ENCODE peak calls at places on chromosome 21, in six cellular contexts. One of them, this sample, is unnamed.

GRCh38 chr21:46509760-46510159 is 51.1 kb downstream of the DIP2A start:
- DNase-seq in testis: no peak
- DNase-seq in A549: peak
- DNase-seq in suprapubic skin: no peak
- DNase-seq in right lobe of liver: peak
- DNase-seq in Peyer's patch: peak
- DNase-seq in this sample: no peak

GRCh38 chr21:31030367-31031106 is 7.7 kb downstream of the KRTAP19-8 start:
- DNase-seq in testis: no peak
- DNase-seq in A549: no peak
- DNase-seq in suprapubic skin: no peak
- DNase-seq in right lobe of liver: no peak
- DNase-seq in Peyer's patch: no peak
- DNase-seq in this sample: no peak

GRCh38 chr21:41956926-41957729 is 3.3 kb upstream of the C2CD2 start:
- DNase-seq in testis: no peak
- DNase-seq in A549: no peak
- DNase-seq in suprapubic skin: peak
- DNase-seq in right lobe of liver: no peak
- DNase-seq in Peyer's patch: peak
- DNase-seq in this sample: no peak

GRCh38 chr21:35179990-35180557 is 131.0 kb upstream of the RUNX1 start:
- DNase-seq in testis: no peak
- DNase-seq in A549: no peak
- DNase-seq in suprapubic skin: no peak
- DNase-seq in right lobe of liver: no peak
- DNase-seq in Peyer's patch: no peak
- DNase-seq in this sample: no peak

GRCh38 chr21:32138658-32139057 is 140.2 kb downstream of the MIS18A start:
- DNase-seq in testis: no peak
- DNase-seq in A549: no peak
- DNase-seq in suprapubic skin: no peak
- DNase-seq in right lobe of liver: no peak
- DNase-seq in Peyer's patch: no peak
- DNase-seq in this sample: no peak

GRCh38 chr21:24045775-24046215 is 1561.5 kb downstream of the MRPL39 start:
- DNase-seq in testis: peak
- DNase-seq in A549: no peak
- DNase-seq in suprapubic skin: peak
- DNase-seq in right lobe of liver: peak
- DNase-seq in Peyer's patch: peak
- DNase-seq in this sample: peak

GRCh38 chr21:43287974-43288755 is 119.4 kb downstream of the CRYAA start:
- DNase-seq in testis: no peak
- DNase-seq in A549: no peak
- DNase-seq in suprapubic skin: no peak
- DNase-seq in right lobe of liver: peak
- DNase-seq in Peyer's patch: no peak
- DNase-seq in this sample: peak

GRCh38 chr21:32916522-32917099 is 109.1 kb upstream of the OLIG2 start:
- DNase-seq in testis: no peak
- DNase-seq in A549: no peak
- DNase-seq in suprapubic skin: no peak
- DNase-seq in right lobe of liver: no peak
- DNase-seq in Peyer's patch: no peak
- DNase-seq in this sample: no peak

GRCh38 chr21:26581818-26582217 is 8.7 kb upstream of the CYYR1 start:
- DNase-seq in testis: no peak
- DNase-seq in A549: no peak
- DNase-seq in suprapubic skin: no peak
- DNase-seq in right lobe of liver: no peak
- DNase-seq in Peyer's patch: no peak
- DNase-seq in this sample: no peak

GRCh38 chr21:41710823-41711160 is 56.1 kb downstream of the RIPK4 start:
- DNase-seq in testis: no peak
- DNase-seq in A549: no peak
- DNase-seq in suprapubic skin: no peak
- DNase-seq in right lobe of liver: no peak
- DNase-seq in Peyer's patch: peak
- DNase-seq in this sample: no peak

GRCh38 chr21:34574581-34574980 is 40.3 kb downstream of the RCAN1 start:
- DNase-seq in testis: no peak
- DNase-seq in A549: no peak
- DNase-seq in suprapubic skin: no peak
- DNase-seq in right lobe of liver: no peak
- DNase-seq in Peyer's patch: no peak
- DNase-seq in this sample: no peak

GRCh38 chr21:41170442-41170841 is 2.5 kb downstream of the BACE2 start:
- DNase-seq in testis: peak
- DNase-seq in A549: peak
- DNase-seq in suprapubic skin: no peak
- DNase-seq in right lobe of liver: no peak
- DNase-seq in Peyer's patch: peak
- DNase-seq in this sample: peak

GRCh38 chr21:46562472-46562871 is 42.4 kb downstream of the S100B start:
- DNase-seq in testis: no peak
- DNase-seq in A549: no peak
- DNase-seq in suprapubic skin: no peak
- DNase-seq in right lobe of liver: no peak
- DNase-seq in Peyer's patch: no peak
- DNase-seq in this sample: no peak

GRCh38 chr21:34330055-34330454 is 33.8 kb upstream of the KCNE2 start:
- DNase-seq in testis: no peak
- DNase-seq in A549: no peak
- DNase-seq in suprapubic skin: no peak
- DNase-seq in right lobe of liver: no peak
- DNase-seq in Peyer's patch: no peak
- DNase-seq in this sample: no peak

GRCh38 chr21:38289697-38290096 is 32.9 kb downstream of the KCNJ15 start:
- DNase-seq in testis: no peak
- DNase-seq in A549: no peak
- DNase-seq in suprapubic skin: no peak
- DNase-seq in right lobe of liver: no peak
- DNase-seq in Peyer's patch: no peak
- DNase-seq in this sample: no peak

GRCh38 chr21:43210454-43211084 is 41.8 kb downstream of the CRYAA start:
- DNase-seq in testis: peak
- DNase-seq in A549: no peak
- DNase-seq in suprapubic skin: no peak
- DNase-seq in right lobe of liver: peak
- DNase-seq in Peyer's patch: no peak
- DNase-seq in this sample: no peak

GRCh38 chr21:42524341-42525227 is 10.9 kb downstream of the SLC37A1 start:
- DNase-seq in testis: peak
- DNase-seq in A549: no peak
- DNase-seq in suprapubic skin: peak
- DNase-seq in right lobe of liver: no peak
- DNase-seq in Peyer's patch: peak
- DNase-seq in this sample: peak

GRCh38 chr21:38740131-38740530 is 65.6 kb upstream of the ETS2 start:
- DNase-seq in testis: no peak
- DNase-seq in A549: no peak
- DNase-seq in suprapubic skin: no peak
- DNase-seq in right lobe of liver: no peak
- DNase-seq in Peyer's patch: no peak
- DNase-seq in this sample: no peak

GRCh38 chr21:31476551-31477120 is 132.6 kb upstream of the TIAM1 start:
- DNase-seq in testis: no peak
- DNase-seq in A549: peak
- DNase-seq in suprapubic skin: no peak
- DNase-seq in right lobe of liver: no peak
- DNase-seq in Peyer's patch: no peak
- DNase-seq in this sample: no peak

GRCh38 chr21:41630249-41630648 is 122.3 kb upstream of the TMPRSS2 start:
- DNase-seq in testis: no peak
- DNase-seq in A549: peak
- DNase-seq in suprapubic skin: no peak
- DNase-seq in right lobe of liver: no peak
- DNase-seq in Peyer's patch: peak
- DNase-seq in this sample: no peak

GRCh38 chr21:38903578-38904193 is 98.0 kb downstream of the ETS2 start:
- DNase-seq in testis: no peak
- DNase-seq in A549: no peak
- DNase-seq in suprapubic skin: no peak
- DNase-seq in right lobe of liver: peak
- DNase-seq in Peyer's patch: no peak
- DNase-seq in this sample: no peak

GRCh38 chr21:41510500-41510899 is 2.5 kb upstream of the TMPRSS2 start:
- DNase-seq in testis: no peak
- DNase-seq in A549: no peak
- DNase-seq in suprapubic skin: no peak
- DNase-seq in right lobe of liver: peak
- DNase-seq in Peyer's patch: no peak
- DNase-seq in this sample: no peak

GRCh38 chr21:29298348-29299045 is at the start of gene BACH1:
- DNase-seq in testis: peak
- DNase-seq in A549: peak
- DNase-seq in suprapubic skin: peak
- DNase-seq in right lobe of liver: peak
- DNase-seq in Peyer's patch: peak
- DNase-seq in this sample: peak
- TF ChIP-seq POLR2A in testis: peak
- TF ChIP-seq POLR2A in A549: peak
- TF ChIP-seq POLR2A in suprapubic skin: peak
- TF ChIP-seq POLR2A in right lobe of liver: peak
- TF ChIP-seq POLR2A in Peyer's patch: peak
- TF ChIP-seq POLR2A in this sample: no peak

GRCh38 chr21:44709426-44710293 is 1.7 kb downstream of the TSPEAR start:
- DNase-seq in testis: no peak
- DNase-seq in A549: no peak
- DNase-seq in suprapubic skin: peak
- DNase-seq in right lobe of liver: peak
- DNase-seq in Peyer's patch: peak
- DNase-seq in this sample: no peak
- H3K4me3 ChIP-seq in testis: no peak
- H3K4me3 ChIP-seq in A549: no peak
- H3K4me3 ChIP-seq in suprapubic skin: peak
- H3K4me3 ChIP-seq in right lobe of liver: no peak
- H3K4me3 ChIP-seq in Peyer's patch: no peak
- H3K4me3 ChIP-seq in this sample: no peak

GRCh38 chr21:36322083-36322424 is 2.1 kb downstream of the MORC3 start:
- DNase-seq in testis: no peak
- DNase-seq in A549: no peak
- DNase-seq in suprapubic skin: no peak
- DNase-seq in right lobe of liver: no peak
- DNase-seq in Peyer's patch: no peak
- DNase-seq in this sample: no peak

GRCh38 chr21:36321325-36322082 is 1.5 kb downstream of the MORC3 start:
- DNase-seq in testis: peak
- DNase-seq in A549: no peak
- DNase-seq in suprapubic skin: no peak
- DNase-seq in right lobe of liver: no peak
- DNase-seq in Peyer's patch: no peak
- DNase-seq in this sample: no peak

GRCh38 chr21:36320421-36321324 is 676 bp downstream of the MORC3 start:
- DNase-seq in testis: peak
- DNase-seq in A549: peak
- DNase-seq in suprapubic skin: peak
- DNase-seq in right lobe of liver: peak
- DNase-seq in Peyer's patch: no peak
- DNase-seq in this sample: peak

GRCh38 chr21:36325373-36326010 is 5.5 kb downstream of the MORC3 start:
- DNase-seq in testis: no peak
- DNase-seq in A549: no peak
- DNase-seq in suprapubic skin: no peak
- DNase-seq in right lobe of liver: no peak
- DNase-seq in Peyer's patch: no peak
- DNase-seq in this sample: no peak

DNA sequence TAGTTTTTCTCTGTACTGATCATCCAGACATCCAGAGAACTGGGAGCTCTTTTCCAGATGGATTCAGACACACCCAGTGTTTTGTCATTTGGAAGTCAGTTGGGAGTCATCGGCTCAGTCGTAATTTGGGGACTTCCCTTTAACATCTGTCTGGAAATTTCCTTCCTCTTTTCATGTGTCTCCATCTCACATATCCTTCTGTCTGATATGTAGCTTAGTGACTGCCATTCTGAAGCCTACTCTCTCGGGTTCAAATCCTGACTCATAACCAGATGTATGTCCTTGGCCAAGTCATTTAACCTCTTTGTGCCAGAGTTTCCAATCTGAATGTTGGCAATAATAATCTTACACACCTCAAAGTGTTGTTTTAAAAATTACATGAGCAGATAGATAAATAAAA is 3.0 kb downstream of the MORC3 start:
- DNase-seq in testis: no peak
- DNase-seq in A549: no peak
- DNase-seq in suprapubic skin: no peak
- DNase-seq in right lobe of liver: no peak
- DNase-seq in Peyer's patch: no peak
- DNase-seq in this sample: no peak
- H3K27ac ChIP-seq in testis: no peak
- H3K27ac ChIP-seq in A549: no peak
- H3K27ac ChIP-seq in suprapubic skin: peak
- H3K27ac ChIP-seq in right lobe of liver: no peak
- H3K27ac ChIP-seq in Peyer's patch: no peak
- H3K27ac ChIP-seq in this sample: peak

DNA sequence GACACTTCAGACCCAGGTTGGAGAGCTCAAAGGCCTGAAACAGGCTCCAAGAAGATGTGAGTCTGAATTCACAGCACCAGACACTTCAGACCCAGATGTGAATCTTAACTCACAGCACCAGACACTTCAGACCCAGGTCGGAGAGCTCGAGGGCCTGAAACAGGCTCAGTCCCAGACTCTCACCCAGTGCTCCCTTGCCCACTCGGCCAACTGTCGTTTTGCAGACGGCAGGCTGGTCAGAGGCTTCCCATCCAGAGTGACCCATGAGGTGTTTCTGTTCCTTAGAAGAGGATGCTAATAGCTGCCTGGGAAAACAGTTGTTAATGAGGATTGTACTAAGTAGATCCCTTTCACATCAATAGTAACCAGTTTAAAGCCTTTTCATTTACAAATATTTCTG is 88.4 kb downstream of the ADARB1 start:
- DNase-seq in testis: peak
- DNase-seq in A549: no peak
- DNase-seq in suprapubic skin: no peak
- DNase-seq in right lobe of liver: no peak
- DNase-seq in Peyer's patch: no peak
- DNase-seq in this sample: no peak
- TF ChIP-seq POLR2A in testis: no peak
- TF ChIP-seq POLR2A in A549: no peak
- TF ChIP-seq POLR2A in suprapubic skin: no peak
- TF ChIP-seq POLR2A in right lobe of liver: no peak
- TF ChIP-seq POLR2A in Peyer's patch: no peak
- TF ChIP-seq POLR2A in this sample: no peak